ENCODE peak calls at places on chromosomes 6 and 20, in five cellular contexts. B is C1 segment of cervical spinal cord; X is activated naive CD4-positive, alpha-beta T cell; G is GM23338; Z is fibroblast of mammary gland. Y is an unnamed sample.

GRCh38 chr20:52010541-52010940 is 181.0 kb downstream of the ZFP64 start:
- DNase-seq in B (no peak), X (no peak), G (peak), Z (no peak), Y (no peak)

GRCh38 chr6:23754197-23754596 is 371.8 kb upstream of the NRSN1 start:
- DNase-seq in B (no peak), X (no peak), G (peak), Z (peak), Y (no peak)

GRCh38 chr6:25404693-25405169 is 125.6 kb downstream of the CARMIL1 start:
- DNase-seq in B (peak), X (no peak), G (no peak), Z (no peak), Y (no peak)

GRCh38 chr6:18323935-18324707 is 59.8 kb upstream of the DEK start:
- DNase-seq in B (no peak), X (no peak), G (peak), Z (peak), Y (peak)

GRCh38 chr20:25050501-25051350 is 7.2 kb downstream of the ACSS1 start:
- DNase-seq in B (no peak), X (no peak), G (no peak), Z (no peak), Y (no peak)

GRCh38 chr6:158863646-158864045 is 44.5 kb upstream of the EZR start:
- DNase-seq in B (no peak), X (no peak), G (no peak), Z (no peak), Y (no peak)

GRCh38 chr6:134379086-134379485 is 61.2 kb upstream of the SGK1 start:
- DNase-seq in B (no peak), X (no peak), G (peak), Z (no peak), Y (no peak)

GRCh38 chr6:126535138-126535537 is 195.2 kb downstream of the CENPW start:
- DNase-seq in B (no peak), X (no peak), G (no peak), Z (no peak), Y (no peak)

GRCh38 chr6:87391334-87391733 is 16.4 kb upstream of the CFAP206 start:
- DNase-seq in B (no peak), X (no peak), G (peak), Z (peak), Y (peak)

GRCh38 chr20:25285856-25286798 is 38.2 kb downstream of the PYGB start:
- DNase-seq in B (no peak), X (no peak), G (no peak), Z (no peak), Y (no peak)

Y was measured in midbrain.